ENCODE peak calls at places on chromosomes 4 and X, in four cellular contexts. Y, Q, Z and H are unnamed samples.

GRCh38 chr4:186624951-186625350 is 69.6 kb upstream of the MTNR1A start:
- DNase-seq in Y (no peak), Q (no peak), Z (no peak), H (no peak)

GRCh38 chr4:156933633-156934258 is 37.9 kb downstream of the PDGFC start:
- DNase-seq in Y (no peak), Q (no peak), Z (no peak), H (no peak)

GRCh38 chrX:150848914-150849365 is 49.5 kb downstream of the CD99L2 start:
- DNase-seq in Y (no peak), Q (no peak), Z (no peak), H (no peak)

GRCh38 chr4:1012031-1012739 is 759 bp downstream of the FGFRL1 start:
- DNase-seq in Y (no peak), Q (no peak), Z (no peak), H (peak; percentile 77)

GRCh38 chr4:110636677-110637407 is 14.0 kb upstream of the PITX2 start:
- DNase-seq in Y (no peak), Q (no peak), Z (peak; percentile 3), H (peak; percentile 81)

GRCh38 chrX:101377542-101377941 is 8.4 kb downstream of the BTK start:
- DNase-seq in Y (no peak), Q (peak; percentile 2), Z (no peak), H (no peak)

GRCh38 chrX:151393514-151393913 is 3.5 kb upstream of the VMA21 start:
- DNase-seq in Y (no peak), Q (no peak), Z (no peak), H (peak; percentile 50)

GRCh38 chr4:123449780-123450179 is 53.2 kb downstream of the SPRY1 start:
- DNase-seq in Y (no peak), Q (no peak), Z (no peak), H (no peak)

GRCh38 chr4:74805601-74806000 is 11.3 kb upstream of the BTC start:
- DNase-seq in Y (no peak), Q (no peak), Z (no peak), H (no peak)

GRCh38 chr4:3640587-3640962 is 108.4 kb upstream of the LRPAP1 start:
- DNase-seq in Y (no peak), Q (no peak), Z (no peak), H (no peak)

GRCh38 chrX:74230094-74230493 is 73.9 kb upstream of the ZCCHC13 start:
- DNase-seq in Y (no peak), Q (no peak), Z (no peak), H (no peak)